ENCODE peak calls at places on chromosomes 11 and 22, in four cellular contexts. V, E, L and C are unnamed samples.

GRCh38 chr11:32090774-32091370 is at the start of gene RCN1:
- DNase-seq in V (peak; percentile 95), E (peak; percentile 91), L (no peak), C (peak; percentile 88)

GRCh38 chr11:102017029-102017428 is 30.2 kb upstream of the CFAP300 start:
- DNase-seq in V (no peak), E (no peak), L (no peak), C (no peak)

GRCh38 chr11:44770401-44770800 is 43.6 kb downstream of the TSPAN18 start:
- DNase-seq in V (no peak), E (no peak), L (peak; percentile 41), C (no peak)

GRCh38 chr11:32729976-32730375 is 64.5 kb downstream of the CCDC73 start:
- DNase-seq in V (no peak), E (no peak), L (no peak), C (no peak)

GRCh38 chr11:12091957-12092558 is 18.3 kb upstream of the MICAL2 start:
- DNase-seq in V (peak; percentile 38), E (no peak), L (no peak), C (no peak)

GRCh38 chr11:97890466-97890865 is 1130.3 kb upstream of the CNTN5 start:
- DNase-seq in V (no peak), E (no peak), L (no peak), C (no peak)

GRCh38 chr11:61486779-61487178 is 21.8 kb upstream of the LRRC10B start:
- DNase-seq in V (no peak), E (no peak), L (no peak), C (no peak)

GRCh38 chr22:44839721-44840120 is 87.3 kb downstream of the ARHGAP8 start:
- DNase-seq in V (no peak), E (no peak), L (no peak), C (no peak)

GRCh38 chr22:27331526-27332281 is 469.9 kb downstream of the MN1 start:
- DNase-seq in V (peak; percentile 44), E (peak; percentile 84), L (no peak), C (peak; percentile 17)

GRCh38 chr11:57277845-57278720 is 41.0 kb upstream of the APLNR start:
- DNase-seq in V (peak; percentile 92), E (peak; percentile 85), L (peak; percentile 89), C (peak; percentile 89)

GRCh38 chr11:68872216-68873003 is 30.7 kb upstream of the CPT1A start:
- DNase-seq in V (no peak), E (peak; percentile 70), L (no peak), C (no peak)

GRCh38 chr22:47354668-47355387 is 592.4 kb downstream of the TBC1D22A start:
- DNase-seq in V (no peak), E (no peak), L (peak; percentile 55), C (no peak)

GRCh38 chr22:29457730-29458129 is 19.3 kb downstream of the RFPL1 start:
- DNase-seq in V (peak; percentile 93), E (peak; percentile 51), L (no peak), C (peak; percentile 23)

GRCh38 chr11:74687237-74688005 is 43.8 kb downstream of the CHRDL2 start:
- DNase-seq in V (no peak), E (no peak), L (no peak), C (no peak)

GRCh38 chr11:72141066-72141465 is 5.5 kb downstream of the FOLR3 start:
- DNase-seq in V (no peak), E (peak; percentile 27), L (no peak), C (no peak)

GRCh38 chr11:35082322-35083180 is 56.4 kb upstream of the CD44 start:
- DNase-seq in V (peak; percentile 94), E (peak; percentile 88), L (peak; percentile 91), C (peak; percentile 17)

GRCh38 chr11:77205467-77206263 is 77.6 kb downstream of the MYO7A start:
- DNase-seq in V (no peak), E (no peak), L (no peak), C (no peak)

GRCh38 chr11:78351193-78351592 is 66.4 kb downstream of the GAB2 start:
- DNase-seq in V (no peak), E (no peak), L (no peak), C (no peak)

GRCh38 chr22:27581688-27582087 is 219.9 kb downstream of the MN1 start:
- DNase-seq in V (no peak), E (no peak), L (peak; percentile 92), C (peak; percentile 70)

GRCh38 chr22:28882878-28883656 is at the start of gene ZNRF3:
- DNase-seq in V (peak; percentile 94), E (peak; percentile 91), L (peak; percentile 95), C (peak; percentile 91)

GRCh38 chr22:31776231-31776630 is 22.4 kb downstream of the DEPDC5 start:
- DNase-seq in V (no peak), E (no peak), L (no peak), C (no peak)

GRCh38 chr11:110160016-110160415 is 66.8 kb downstream of the ZC3H12C start:
- DNase-seq in V (no peak), E (peak; percentile 18), L (no peak), C (no peak)

GRCh38 chr11:44563716-44564115 is 1.7 kb upstream of the CD82 start:
- DNase-seq in V (no peak), E (peak; percentile 29), L (no peak), C (no peak)

GRCh38 chr22:29190051-29190450 is 15.6 kb upstream of the EMID1 start:
- DNase-seq in V (no peak), E (no peak), L (no peak), C (no peak)

GRCh38 chr11:121688860-121689614 is 236.3 kb upstream of the SORL1-AS1 start:
- DNase-seq in V (peak; percentile 94), E (no peak), L (no peak), C (no peak)

GRCh38 chr11:124745835-124746620 is 6.0 kb downstream of the VSIG2 start:
- DNase-seq in V (no peak), E (no peak), L (peak; percentile 80), C (no peak)

GRCh38 chr11:94525933-94526332 is 13.7 kb downstream of the C11orf97 start:
- DNase-seq in V (no peak), E (no peak), L (peak; percentile 80), C (peak; percentile 76)

GRCh38 chr11:132258865-132259264 is 888.5 kb downstream of the NTM start:
- DNase-seq in V (no peak), E (no peak), L (no peak), C (no peak)

GRCh38 chr22:49783926-49784629 is 43.6 kb downstream of the BRD1 start:
- DNase-seq in V (no peak), E (no peak), L (no peak), C (no peak)

GRCh38 chr11:103920449-103920848 is 116.0 kb upstream of the DDI1 start:
- DNase-seq in V (no peak), E (peak; percentile 35), L (no peak), C (no peak)

DNA sequence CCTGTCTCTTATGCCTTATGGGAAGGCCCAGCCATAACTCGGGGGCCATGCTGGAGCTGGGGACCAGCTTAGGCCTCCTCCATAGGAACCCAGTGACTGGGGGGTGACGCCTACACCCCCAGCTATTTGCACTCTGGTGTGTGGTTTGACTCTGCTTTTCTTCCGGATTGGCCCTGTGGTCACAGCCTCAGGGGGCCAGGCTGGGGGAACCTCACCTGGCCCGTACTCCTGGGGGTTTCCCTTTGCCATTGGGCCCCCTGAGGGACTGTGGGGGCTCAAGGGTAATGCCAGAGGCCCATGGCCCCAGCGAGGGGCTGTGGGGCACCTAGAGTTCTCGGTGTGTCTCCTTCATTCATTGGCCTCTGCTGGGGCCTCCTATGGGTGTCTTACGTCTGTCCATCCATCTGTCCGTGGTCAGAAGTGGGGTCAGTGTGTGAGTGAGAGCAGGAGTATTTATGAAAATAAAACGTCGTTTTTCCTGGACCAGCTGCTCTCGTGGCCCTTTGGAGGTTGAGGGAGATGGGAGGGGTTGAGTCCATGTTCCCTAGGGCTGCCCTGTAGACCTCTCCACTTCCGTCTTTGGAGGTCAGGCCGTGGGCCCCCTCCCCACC is 6.3 kb upstream of the SH3BP1 start:
- DNase-seq in V (no peak), E (no peak), L (no peak), C (peak; percentile 22)
- H3K4me1 ChIP-seq in V (peaks cover 11% of the 10 kb centered on the region), E (peaks cover 69% of the 10 kb centered on the region), L (peaks cover 42% of the 10 kb centered on the region), C (peaks cover 42% of the 10 kb centered on the region)

DNA sequence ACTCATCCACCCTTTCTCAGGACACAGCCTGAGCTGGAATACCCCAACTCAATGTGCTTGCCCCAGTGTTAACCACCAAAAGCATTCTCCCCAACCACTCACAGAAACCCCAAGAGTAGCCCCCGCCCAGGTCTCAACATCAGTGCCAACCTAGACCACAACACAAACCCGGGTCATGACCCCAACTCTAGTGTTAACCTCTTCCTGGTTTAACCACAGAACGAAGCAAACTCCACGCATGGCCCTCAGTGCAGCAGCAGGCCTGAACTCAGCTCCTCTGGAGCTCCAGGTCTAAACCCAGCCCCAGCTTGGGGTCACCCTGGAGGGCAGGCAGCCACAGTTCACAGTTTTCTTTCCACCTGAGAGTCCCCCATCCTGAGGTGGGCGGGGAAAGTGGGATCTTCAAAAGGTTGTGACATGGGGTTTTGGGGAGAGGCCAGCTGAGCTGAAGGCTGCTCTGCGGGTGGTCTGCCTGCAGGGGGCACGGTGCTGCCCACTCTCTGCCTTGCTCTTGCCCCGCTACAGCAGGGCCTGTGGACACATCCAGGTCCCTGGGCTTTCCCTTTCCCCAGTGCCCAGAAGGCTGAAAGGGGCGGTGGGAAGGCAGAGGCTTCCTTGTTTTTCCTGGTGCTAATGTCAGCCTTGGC is 37.9 kb downstream of the NECTIN1 start:
- DNase-seq in V (no peak), E (no peak), L (no peak), C (no peak)
- H3K4me3 ChIP-seq in V (no peak overlapping the region), E (no peak overlapping the region), L (no peak overlapping the region), C (no peak overlapping the region)

GRCh38 chr11:36596880-36597279 is 1.2 kb downstream of the RAG2 start:
- DNase-seq in V (no peak), E (no peak), L (no peak), C (no peak)

GRCh38 chr11:36602143-36602542 is 4.1 kb upstream of the RAG2 start:
- DNase-seq in V (no peak), E (no peak), L (no peak), C (no peak)

GRCh38 chr11:36600155-36600554 is 2.1 kb upstream of the RAG2 start:
- DNase-seq in V (peak; percentile 14), E (no peak), L (no peak), C (no peak)

GRCh38 chr11:36598051-36598450 is at the start of gene RAG2:
- DNase-seq in V (no peak), E (no peak), L (no peak), C (no peak)

GRCh38 chr11:36601145-36601544 is 3.1 kb upstream of the RAG2 start:
- DNase-seq in V (no peak), E (no peak), L (no peak), C (no peak)
- H3K4me1 ChIP-seq in V (no peaks in the 10 kb centered on the region), E (no peaks in the 10 kb centered on the region), L (no peaks in the 10 kb centered on the region), C (no peaks in the 10 kb centered on the region)

DNA sequence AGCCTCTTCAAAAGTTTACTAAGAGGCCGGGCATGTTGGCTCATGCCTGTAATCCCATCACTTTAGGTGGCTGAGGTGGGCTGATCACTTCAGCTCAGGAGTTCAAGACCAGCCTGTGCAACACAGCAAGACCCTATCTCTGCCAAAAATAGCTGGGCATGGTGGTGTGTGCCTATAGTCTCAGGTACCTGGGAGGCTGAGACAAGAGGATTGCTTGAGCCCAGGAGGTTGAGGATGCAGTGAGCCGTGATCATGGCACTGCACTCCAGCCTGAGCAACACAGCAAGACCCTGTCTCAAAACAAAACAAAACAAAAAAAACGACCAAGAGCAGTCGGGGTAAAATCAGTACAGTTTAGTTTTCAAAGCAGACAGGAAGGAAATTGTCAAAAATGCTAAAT is 4.7 kb upstream of the ADSL start:
- DNase-seq in V (no peak), E (no peak), L (no peak), C (no peak)
- H3K4me3 ChIP-seq in V (no peak overlapping the region), E (no peak overlapping the region), L (no peak overlapping the region), C (no peak overlapping the region)

GRCh38 chr11:120124355-120124754 is 13.6 kb downstream of the TRIM29 start:
- DNase-seq in V (no peak), E (no peak), L (no peak), C (no peak)
- H3K4me1 ChIP-seq in V (no peaks in the 10 kb centered on the region), E (peaks cover 1% of the 10 kb centered on the region), L (peaks cover 95% of the 10 kb centered on the region), C (no peaks in the 10 kb centered on the region)

GRCh38 chr22:36331306-36331911 is 56.4 kb downstream of the MYH9 start:
- DNase-seq in V (peak; percentile 99), E (peak; percentile 97), L (no peak), C (peak; percentile 79)
- H3K4me3 ChIP-seq in V (no peak overlapping the region), E (peak overlapping the region; percentile 26), L (peak overlapping the region; percentile 16), C (no peak overlapping the region)